ENCODE peak calls at places on chromosomes 2 and 18, in four cellular contexts. S, R, U and O are unnamed samples.

GRCh38 chr2:150621800-150622199 is 134.3 kb upstream of the RND3 start:
- DNase-seq in R (peak), S (peak), U (peak), O (peak)

GRCh38 chr18:3209859-3210569 is 9.8 kb downstream of the MYOM1 start:
- DNase-seq in S (no peak), R (no peak), U (no peak), O (no peak)

GRCh38 chr2:210762604-210763588 is 206.5 kb downstream of the CPS1 start:
- DNase-seq in S (no peak), U (no peak), R (no peak), O (no peak)

GRCh38 chr2:20074001-20074648 is 22.7 kb upstream of the LAPTM4A start:
- DNase-seq in R (no peak), S (no peak), U (no peak), O (no peak)

GRCh38 chr18:55405655-55406373 is 182.2 kb downstream of the TCF4 start:
- DNase-seq in S (peak), U (peak), R (peak), O (peak)

GRCh38 chr2:215881582-215881981 is 131.8 kb downstream of the MREG start:
- DNase-seq in U (no peak), S (no peak), R (no peak), O (no peak)

GRCh38 chr18:46630160-46630559 is 26.9 kb downstream of the LOXHD1 start:
- DNase-seq in S (no peak), R (no peak), U (peak), O (no peak)

GRCh38 chr18:8912348-8913057 is 190.0 kb upstream of the NDUFV2 start:
- DNase-seq in R (no peak), S (no peak), U (no peak), O (no peak)

GRCh38 chr2:25146896-25147295 is 21.5 kb downstream of the POMC start:
- DNase-seq in R (no peak), S (no peak), U (no peak), O (no peak)

GRCh38 chr18:53567935-53568574 is 656.4 kb downstream of the MBD2 start:
- DNase-seq in S (peak), U (peak), R (peak), O (peak)

GRCh38 chr2:28021898-28022297 is 131.4 kb downstream of the BABAM2 start:
- DNase-seq in S (no peak), U (no peak), R (no peak), O (no peak)

GRCh38 chr2:10934979-10935350 is 23.2 kb downstream of the KCNF1 start:
- DNase-seq in U (no peak), R (no peak), S (no peak), O (no peak)

GRCh38 chr2:237566401-237567235 is at the start of gene PRLH:
- DNase-seq in U (no peak), S (no peak), R (no peak), O (no peak)

GRCh38 chr2:14907014-14907612 is 274.6 kb downstream of the LRATD1 start:
- DNase-seq in S (no peak), R (no peak), U (no peak), O (no peak)

GRCh38 chr18:60471652-60472051 is 99.1 kb upstream of the MC4R start:
- DNase-seq in U (peak), R (no peak), S (no peak), O (no peak)

GRCh38 chr2:161424992-161425391 is 8.9 kb downstream of the TBR1 start:
- DNase-seq in R (no peak), U (no peak), S (no peak), O (no peak)

GRCh38 chr2:9380702-9381628 is 42.4 kb downstream of the ITGB1BP1 start:
- DNase-seq in U (peak), R (peak), S (peak), O (peak)

GRCh38 chr2:28709101-28709500 is 42.5 kb upstream of the PPP1CB start:
- DNase-seq in R (no peak), S (no peak), U (no peak), O (no peak)

GRCh38 chr18:78448106-78448505 is 531.5 kb upstream of the SALL3 start:
- DNase-seq in U (no peak), R (no peak), S (no peak), O (no peak)

GRCh38 chr18:32337821-32338220 is 132.9 kb downstream of the GAREM1 start:
- DNase-seq in U (no peak), S (no peak), R (no peak), O (no peak)

GRCh38 chr2:231373786-231374185 is 21.7 kb upstream of the B3GNT7 start:
- DNase-seq in S (no peak), R (no peak), U (no peak), O (no peak)

GRCh38 chr2:144705328-144706245 is 185.7 kb upstream of the ZEB2 start:
- DNase-seq in R (peak), S (no peak), U (no peak), O (no peak)

GRCh38 chr2:95309599-95309998 is 12.5 kb downstream of the KCNIP3 start:
- DNase-seq in S (peak), U (no peak), R (no peak), O (no peak)

GRCh38 chr2:20590704-20591515 is 60.0 kb downstream of the HS1BP3 start:
- DNase-seq in S (no peak), U (no peak), R (no peak), O (no peak)

GRCh38 chr2:152925540-152926448 is 207.4 kb downstream of the ARL6IP6 start:
- DNase-seq in S (peak), R (peak), U (peak), O (peak)

GRCh38 chr2:43068730-43069517 is 157.5 kb downstream of the ZFP36L2 start:
- DNase-seq in R (no peak), U (peak), S (no peak), O (no peak)

GRCh38 chr18:1624612-1625011 is 719.9 kb downstream of the ADCYAP1 start:
- DNase-seq in S (no peak), U (no peak), R (no peak), O (no peak)

GRCh38 chr2:109341904-109342303 is 212.9 kb downstream of the SH3RF3 start:
- DNase-seq in S (no peak), U (no peak), R (no peak), O (no peak)

GRCh38 chr2:20062615-20063545 is 11.5 kb upstream of the LAPTM4A start:
- DNase-seq in U (no peak), R (peak), S (no peak), O (no peak)

GRCh38 chr2:17934721-17935120 is 56.3 kb downstream of the KCNS3 start:
- DNase-seq in U (peak), S (no peak), R (peak), O (peak)

GRCh38 chr2:37622434-37623202 is 48.8 kb downstream of the CDC42EP3 start:
- DNase-seq in S (no peak), U (no peak), R (no peak), O (no peak)

GRCh38 chr2:162056796-162057399 is 17.1 kb downstream of the DPP4 start:
- DNase-seq in R (no peak), S (no peak), U (no peak), O (no peak)

GRCh38 chr2:120251863-120252206 is 817 bp upstream of the RALB start:
- DNase-seq in R (no peak), S (no peak), U (no peak), O (no peak)

GRCh38 chr18:79744625-79745024 is 53.1 kb upstream of the KCNG2 start:
- DNase-seq in R (no peak), U (no peak), S (no peak), O (no peak)

GRCh38 chr2:54687595-54688152 is 35.8 kb upstream of the EML6 start:
- DNase-seq in S (no peak), U (no peak), R (no peak), O (no peak)

GRCh38 chr2:237972211-237972610 is 5.4 kb downstream of the UBE2F start:
- DNase-seq in S (no peak), U (no peak), R (no peak), O (no peak)